ENCODE peak calls at places on chromosomes 6 and 20, in five cellular contexts. C is HCT116, B is H1, Y is HepG2, V is GM12878. S is an unnamed sample.
A peak's percentile ranks its signal among the peaks of the same experiment; 100 is the strongest.

GRCh38 chr6:123829302-123829953 is 25.8 kb downstream of the NKAIN2 start:
- DNase-seq in C (no peak), B (no peak), Y (no peak), V (no peak), S (no peak)

GRCh38 chr6:158014505-158015187 is 33.0 kb downstream of the SYNJ2 start:
- DNase-seq in C (no peak), B (no peak), Y (peak; percentile 88), V (no peak), S (no peak)

GRCh38 chr6:168333039-168333438 is 13.5 kb upstream of the DACT2 start:
- DNase-seq in C (peak; percentile 29), B (no peak), Y (peak; percentile 44), V (no peak), S (no peak)

GRCh38 chr6:72238900-72239299 is 352.6 kb downstream of the RIMS1 start:
- DNase-seq in C (no peak), B (no peak), Y (no peak), V (no peak), S (no peak)

GRCh38 chr6:34152806-34153565 is 7.1 kb upstream of the GRM4 start:
- DNase-seq in C (no peak), B (peak; percentile 42), Y (no peak), V (no peak), S (no peak)

GRCh38 chr6:68876792-68877493 is 241.9 kb downstream of the ADGRB3 start:
- DNase-seq in C (no peak), B (no peak), Y (peak; percentile 3), V (no peak), S (peak; percentile 2)

GRCh38 chr6:2877057-2877882 is 25.8 kb downstream of the SERPINB9 start:
- DNase-seq in C (no peak), B (no peak), Y (peak; percentile 85), V (no peak), S (no peak)

GRCh38 chr6:115838763-115839401 is 221.8 kb downstream of the FRK start:
- DNase-seq in C (peak; percentile 55), B (peak; percentile 57), Y (peak; percentile 50), V (no peak), S (peak; percentile 16)

GRCh38 chr6:1420382-1420781 is 31.0 kb downstream of the FOXF2 start:
- DNase-seq in C (no peak), B (no peak), Y (no peak), V (no peak), S (no peak)

GRCh38 chr6:18431581-18431980 is 44.4 kb downstream of the RNF144B start:
- DNase-seq in C (no peak), B (no peak), Y (no peak), V (no peak), S (no peak)

GRCh38 chr20:25398363-25399037 is 7.9 kb upstream of the ABHD12 start:
- DNase-seq in C (no peak), B (no peak), Y (peak; percentile 34), V (no peak), S (no peak)

GRCh38 chr6:157638779-157639178 is 184.3 kb upstream of the SNX9 start:
- DNase-seq in C (no peak), B (no peak), Y (no peak), V (no peak), S (no peak)

GRCh38 chr20:32460231-32460630 is 102.1 kb downstream of the ASXL1 start:
- DNase-seq in C (no peak), B (no peak), Y (no peak), V (no peak), S (no peak)

GRCh38 chr6:96116674-96117073 is 100.9 kb downstream of the FUT9 start:
- DNase-seq in C (no peak), B (no peak), Y (no peak), V (no peak), S (no peak)

GRCh38 chr6:139017227-139017626 is 11.3 kb upstream of the ABRACL start:
- DNase-seq in C (no peak), B (peak; percentile 33), Y (no peak), V (no peak), S (no peak)

GRCh38 chr6:7121704-7122241 is 14.0 kb downstream of the RREB1 start:
- DNase-seq in C (no peak), B (peak; percentile 31), Y (no peak), V (no peak), S (no peak)

GRCh38 chr20:21613512-21613911 is 92.0 kb upstream of the PAX1 start:
- DNase-seq in C (no peak), B (no peak), Y (peak; percentile 46), V (no peak), S (no peak)

GRCh38 chr20:58199469-58199868 is 29.0 kb downstream of the ANKRD60 start:
- DNase-seq in C (no peak), B (no peak), Y (no peak), V (no peak), S (no peak)

GRCh38 chr20:10790013-10790412 is 116.2 kb upstream of the JAG1 start:
- DNase-seq in C (no peak), B (no peak), Y (peak; percentile 49), V (no peak), S (no peak)

GRCh38 chr6:5287205-5287965 is 26.1 kb downstream of the FARS2 start:
- DNase-seq in C (no peak), B (no peak), Y (no peak), V (no peak), S (peak; percentile 6)

GRCh38 chr6:30747300-30747687 is 2.9 kb upstream of the IER3 start:
- DNase-seq in C (no peak), B (no peak), Y (peak; percentile 61), V (no peak), S (no peak)

GRCh38 chr20:16400249-16400648 is 173.0 kb downstream of the KIF16B start:
- DNase-seq in C (no peak), B (no peak), Y (no peak), V (no peak), S (no peak)

GRCh38 chr6:105452924-105453756 is 50.3 kb upstream of the PREP start:
- DNase-seq in C (no peak), B (no peak), Y (no peak), V (peak; percentile 54), S (no peak)

GRCh38 chr6:108760158-108761050 is 87.8 kb upstream of the ARMC2 start:
- DNase-seq in C (no peak), B (no peak), Y (no peak), V (no peak), S (no peak)

GRCh38 chr6:78836610-78837009 is 30.7 kb upstream of the IRAK1BP1 start:
- DNase-seq in C (no peak), B (no peak), Y (peak; percentile 20), V (no peak), S (no peak)

GRCh38 chr6:157724138-157724537 is 98.9 kb upstream of the SNX9 start:
- DNase-seq in C (no peak), B (no peak), Y (no peak), V (no peak), S (no peak)

GRCh38 chr6:69366831-69367230 is 430.0 kb downstream of the LMBRD1 start:
- DNase-seq in C (no peak), B (no peak), Y (no peak), V (no peak), S (no peak)

GRCh38 chr6:43951063-43951755 is 176.0 kb downstream of the MRPL14 start:
- DNase-seq in C (peak; percentile 10), B (peak; percentile 85), Y (peak; percentile 73), V (no peak), S (no peak)

GRCh38 chr6:111872521-111873177 is 603 bp downstream of the FYN start:
- DNase-seq in C (no peak), B (peak; percentile 82), Y (no peak), V (no peak), S (no peak)

GRCh38 chr6:147331401-147331800 is 127.2 kb downstream of the STXBP5 start:
- DNase-seq in C (no peak), B (no peak), Y (no peak), V (no peak), S (no peak)

GRCh38 chr6:16060039-16060438 is 68.8 kb upstream of the MYLIP start:
- DNase-seq in C (no peak), B (no peak), Y (no peak), V (no peak), S (no peak)
- TF ChIP-seq ZNF274 in C (no peak), B (no peak), Y (no peak), V (no peak), S (no peak)

GRCh38 chr20:675453-676314 is at the start of gene SCRT2:
- DNase-seq in C (no peak), B (peak; percentile 91), Y (peak; percentile 54), V (no peak), S (no peak)
- TF ChIP-seq YY1 in C (no peak), B (no peak), Y (peak; percentile 82), V (no peak), S (no peak)

GRCh38 chr6:13215390-13215789 is 112.9 kb downstream of the TBC1D7 start:
- DNase-seq in C (no peak), B (no peak), Y (no peak), V (no peak), S (no peak)

GRCh38 chr6:13216236-13216933 is 112.0 kb downstream of the TBC1D7 start:
- DNase-seq in C (no peak), B (no peak), Y (no peak), V (no peak), S (no peak)

GRCh38 chr6:13217206-13217905 is 111.0 kb downstream of the TBC1D7 start:
- DNase-seq in C (no peak), B (no peak), Y (peak; percentile 17), V (no peak), S (no peak)

GRCh38 chr6:13212538-13212937 is 115.8 kb downstream of the TBC1D7 start:
- DNase-seq in C (no peak), B (no peak), Y (no peak), V (no peak), S (no peak)

GRCh38 chr6:13212096-13212495 is 116.2 kb downstream of the TBC1D7 start:
- DNase-seq in C (no peak), B (no peak), Y (no peak), V (no peak), S (no peak)
- TF ChIP-seq ZNF274 in C (no peak), B (no peak), Y (no peak), V (no peak), S (no peak)

DNA sequence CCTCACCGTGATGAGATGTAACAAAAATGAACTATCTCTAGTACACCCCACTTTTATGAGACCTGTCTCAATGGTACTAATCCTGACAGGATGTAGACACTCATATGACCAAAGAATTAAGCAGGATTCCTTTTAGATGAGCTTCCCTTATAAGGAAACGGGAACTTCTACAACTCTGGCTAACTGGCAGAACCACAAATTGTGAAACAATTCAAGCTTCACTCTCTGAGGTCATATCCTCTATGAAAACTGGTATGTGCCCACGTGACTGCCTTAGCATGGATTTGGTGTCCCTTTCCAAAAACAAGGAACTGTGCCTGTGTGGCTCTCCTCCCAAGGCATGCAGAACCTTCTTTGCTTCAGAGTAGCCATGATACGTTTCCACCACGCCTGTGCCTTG is 14.1 kb upstream of the CPNE5 start:
- DNase-seq in C (no peak), B (no peak), Y (no peak), V (no peak), S (no peak)
- TF ChIP-seq YY1 in C (no peak), B (no peak), Y (no peak), V (no peak), S (no peak)

GRCh38 chr6:42338573-42339218 is 113.0 kb downstream of the TRERF1 start:
- DNase-seq in C (peak; percentile 83), B (no peak), Y (no peak), V (no peak), S (no peak)
- TF ChIP-seq ZNF274 in C (no peak), B (no peak), Y (no peak), V (no peak), S (no peak)

S was measured in NT2/D1.